ENCODE peak calls at places on chromosomes 12 and 14, in five cellular contexts. One of them, this sample, is unnamed.

GRCh38 chr12:130592641-130593040 is 123.5 kb downstream of the RIMBP2 start:
- DNase-seq in CD8-positive, alpha-beta memory T cell: no peak
- DNase-seq in GM04503: no peak
- DNase-seq in astrocyte: no peak
- DNase-seq in stimulated activated CD4-positive, alpha-beta T cell treated with anti-CD3 and anti-CD28 coated beads, TNF-alpha, amount 100 ng/mL, for 1 hour: no peak
- DNase-seq in this sample: no peak

GRCh38 chr12:64792128-64792527 is 32.3 kb upstream of the TBC1D30 start:
- DNase-seq in astrocyte: no peak
- DNase-seq in GM04503: no peak
- DNase-seq in CD8-positive, alpha-beta memory T cell: no peak
- DNase-seq in stimulated activated CD4-positive, alpha-beta T cell treated with anti-CD3 and anti-CD28 coated beads, TNF-alpha, amount 100 ng/mL, for 1 hour: no peak
- DNase-seq in this sample: no peak

GRCh38 chr14:53432378-53432802 is 279.3 kb upstream of the DDHD1 start:
- DNase-seq in CD8-positive, alpha-beta memory T cell: no peak
- DNase-seq in GM04503: no peak
- DNase-seq in astrocyte: peak
- DNase-seq in stimulated activated CD4-positive, alpha-beta T cell treated with anti-CD3 and anti-CD28 coated beads, TNF-alpha, amount 100 ng/mL, for 1 hour: no peak
- DNase-seq in this sample: peak

GRCh38 chr12:76643438-76643837 is 83.9 kb upstream of the OSBPL8 start:
- DNase-seq in CD8-positive, alpha-beta memory T cell: no peak
- DNase-seq in astrocyte: peak
- DNase-seq in GM04503: no peak
- DNase-seq in stimulated activated CD4-positive, alpha-beta T cell treated with anti-CD3 and anti-CD28 coated beads, TNF-alpha, amount 100 ng/mL, for 1 hour: no peak
- DNase-seq in this sample: no peak

GRCh38 chr14:80751285-80751684 is 190.3 kb downstream of the CEP128 start:
- DNase-seq in stimulated activated CD4-positive, alpha-beta T cell treated with anti-CD3 and anti-CD28 coated beads, TNF-alpha, amount 100 ng/mL, for 1 hour: no peak
- DNase-seq in astrocyte: no peak
- DNase-seq in GM04503: no peak
- DNase-seq in CD8-positive, alpha-beta memory T cell: no peak
- DNase-seq in this sample: no peak

GRCh38 chr12:57129311-57130288 is 1.3 kb downstream of the LRP1 start:
- DNase-seq in GM04503: no peak
- DNase-seq in stimulated activated CD4-positive, alpha-beta T cell treated with anti-CD3 and anti-CD28 coated beads, TNF-alpha, amount 100 ng/mL, for 1 hour: no peak
- DNase-seq in astrocyte: no peak
- DNase-seq in CD8-positive, alpha-beta memory T cell: no peak
- DNase-seq in this sample: peak

GRCh38 chr12:68118096-68118755 is 41.3 kb downstream of the IFNG start:
- DNase-seq in CD8-positive, alpha-beta memory T cell: no peak
- DNase-seq in astrocyte: no peak
- DNase-seq in stimulated activated CD4-positive, alpha-beta T cell treated with anti-CD3 and anti-CD28 coated beads, TNF-alpha, amount 100 ng/mL, for 1 hour: no peak
- DNase-seq in GM04503: no peak
- DNase-seq in this sample: no peak

GRCh38 chr12:67217647-67218046 is 51.5 kb upstream of the CAND1 start:
- DNase-seq in astrocyte: no peak
- DNase-seq in stimulated activated CD4-positive, alpha-beta T cell treated with anti-CD3 and anti-CD28 coated beads, TNF-alpha, amount 100 ng/mL, for 1 hour: no peak
- DNase-seq in GM04503: no peak
- DNase-seq in CD8-positive, alpha-beta memory T cell: no peak
- DNase-seq in this sample: no peak

GRCh38 chr12:55707841-55708694 is at the start of gene ITGA7:
- DNase-seq in CD8-positive, alpha-beta memory T cell: peak
- DNase-seq in GM04503: no peak
- DNase-seq in astrocyte: no peak
- DNase-seq in stimulated activated CD4-positive, alpha-beta T cell treated with anti-CD3 and anti-CD28 coated beads, TNF-alpha, amount 100 ng/mL, for 1 hour: peak
- DNase-seq in this sample: no peak